ENCODE peak calls at places on chromosomes 7 and 10, in nine cellular contexts. S is hepatocyte, F is lower leg skin, Y is astrocyte of the spinal cord, Z is lower lobe of right lung, W is RWPE1, B is mucosa of descending colon, A is GM12865, N is AG09309. H is an unnamed sample.

GRCh38 chr10:87578799-87579401 is 74.2 kb downstream of the MINPP1 start:
- DNase-seq in S (peak), F (no peak), Y (no peak), Z (no peak), W (no peak), B (no peak), A (no peak), N (no peak), H (no peak)

GRCh38 chr10:7763929-7764328 is 23.9 kb downstream of the KIN start:
- DNase-seq in S (no peak), F (no peak), Y (no peak), Z (no peak), W (no peak), B (no peak), A (no peak), N (no peak), H (no peak)

GRCh38 chr7:106178593-106179134 is 66.6 kb upstream of the SYPL1 start:
- DNase-seq in S (peak), F (no peak), Y (peak), Z (no peak), W (peak), B (no peak), A (peak), N (no peak), H (peak)

GRCh38 chr7:106840342-106840741 is 24.7 kb upstream of the PIK3CG start:
- DNase-seq in S (no peak), F (no peak), Y (peak), Z (no peak), W (no peak), B (no peak), A (no peak), N (peak), H (no peak)

GRCh38 chr7:6558837-6559236 is 7.6 kb upstream of the GRID2IP start:
- DNase-seq in S (peak), F (no peak), Y (no peak), Z (no peak), W (peak), B (peak), A (peak), N (peak), H (peak)

GRCh38 chr7:40986351-40986873 is 716.5 kb downstream of the INHBA start:
- DNase-seq in S (peak), F (no peak), Y (peak), Z (no peak), W (no peak), B (no peak), A (no peak), N (peak), H (no peak)

GRCh38 chr10:19945275-19945674 is 129.0 kb downstream of the PLXDC2 start:
- DNase-seq in S (no peak), F (no peak), Y (no peak), Z (no peak), W (no peak), B (no peak), A (no peak), N (no peak), H (no peak)

GRCh38 chr7:151013728-151014497 is 10.4 kb downstream of the ATG9B start:
- DNase-seq in S (peak), F (no peak), Y (peak), Z (peak), W (no peak), B (peak), A (peak), N (no peak), H (no peak)

GRCh38 chr10:43137701-43137970 is 609 bp upstream of the CSGALNACT2 start:
- DNase-seq in S (peak), F (no peak), Y (peak), Z (peak), W (no peak), B (peak), A (peak), N (no peak), H (peak)

GRCh38 chr7:149587331-149587645 is 89.7 kb upstream of the ZNF746 start:
- DNase-seq in S (no peak), F (no peak), Y (no peak), Z (no peak), W (no peak), B (no peak), A (no peak), N (no peak), H (no peak)

GRCh38 chr7:11193131-11193867 is 219.6 kb downstream of the PHF14 start:
- DNase-seq in S (peak), F (no peak), Y (peak), Z (peak), W (no peak), B (peak), A (no peak), N (peak), H (no peak)

GRCh38 chr10:119238577-119238976 is 31.2 kb downstream of the GRK5 start:
- DNase-seq in S (no peak), F (no peak), Y (no peak), Z (no peak), W (no peak), B (no peak), A (no peak), N (no peak), H (no peak)

GRCh38 chr7:36923831-36924555 is 199.7 kb upstream of the AOAH start:
- DNase-seq in S (no peak), F (no peak), Y (no peak), Z (no peak), W (no peak), B (peak), A (no peak), N (no peak), H (no peak)

GRCh38 chr7:142338633-142339501 is 81.0 kb upstream of the PRSS58 start:
- DNase-seq in S (no peak), F (peak), Y (peak), Z (no peak), W (no peak), B (no peak), A (no peak), N (no peak), H (no peak)

GRCh38 chr7:68613405-68613804 is 984.9 kb upstream of the AUTS2 start:
- DNase-seq in S (no peak), F (no peak), Y (no peak), Z (no peak), W (no peak), B (no peak), A (no peak), N (no peak), H (no peak)

GRCh38 chr10:3312403-3312802 is 139.8 kb upstream of the PITRM1 start:
- DNase-seq in S (no peak), F (no peak), Y (no peak), Z (no peak), W (no peak), B (no peak), A (no peak), N (no peak), H (no peak)

GRCh38 chr7:127953966-127954365 is 77.3 kb downstream of the LRRC4 start:
- DNase-seq in S (no peak), F (no peak), Y (no peak), Z (no peak), W (no peak), B (no peak), A (no peak), N (no peak), H (no peak)

GRCh38 chr7:80977751-80978150 is 58.9 kb upstream of the SEMA3C start:
- DNase-seq in S (no peak), F (no peak), Y (no peak), Z (no peak), W (no peak), B (no peak), A (no peak), N (no peak), H (no peak)

GRCh38 chr10:61410353-61410752 is 42.8 kb downstream of the TMEM26 start:
- DNase-seq in S (no peak), F (no peak), Y (no peak), Z (no peak), W (no peak), B (no peak), A (peak), N (no peak), H (no peak)

GRCh38 chr7:142153400-142153799 is 41.9 kb downstream of the MGAM2 start:
- DNase-seq in S (peak), F (no peak), Y (no peak), Z (no peak), W (no peak), B (peak), A (peak), N (no peak), H (peak)

GRCh38 chr7:26340476-26341018 is 48.9 kb downstream of the SNX10 start:
- DNase-seq in S (no peak), F (no peak), Y (no peak), Z (no peak), W (no peak), B (no peak), A (no peak), N (no peak), H (no peak)

GRCh38 chr7:129821476-129821875 is 131.3 kb downstream of the UBE2H start:
- DNase-seq in S (no peak), F (no peak), Y (no peak), Z (no peak), W (no peak), B (no peak), A (no peak), N (no peak), H (no peak)

GRCh38 chr7:1325246-1325645 is 92.6 kb downstream of the UNCX start:
- DNase-seq in S (no peak), F (no peak), Y (no peak), Z (peak), W (no peak), B (no peak), A (no peak), N (no peak), H (no peak)

DNA sequence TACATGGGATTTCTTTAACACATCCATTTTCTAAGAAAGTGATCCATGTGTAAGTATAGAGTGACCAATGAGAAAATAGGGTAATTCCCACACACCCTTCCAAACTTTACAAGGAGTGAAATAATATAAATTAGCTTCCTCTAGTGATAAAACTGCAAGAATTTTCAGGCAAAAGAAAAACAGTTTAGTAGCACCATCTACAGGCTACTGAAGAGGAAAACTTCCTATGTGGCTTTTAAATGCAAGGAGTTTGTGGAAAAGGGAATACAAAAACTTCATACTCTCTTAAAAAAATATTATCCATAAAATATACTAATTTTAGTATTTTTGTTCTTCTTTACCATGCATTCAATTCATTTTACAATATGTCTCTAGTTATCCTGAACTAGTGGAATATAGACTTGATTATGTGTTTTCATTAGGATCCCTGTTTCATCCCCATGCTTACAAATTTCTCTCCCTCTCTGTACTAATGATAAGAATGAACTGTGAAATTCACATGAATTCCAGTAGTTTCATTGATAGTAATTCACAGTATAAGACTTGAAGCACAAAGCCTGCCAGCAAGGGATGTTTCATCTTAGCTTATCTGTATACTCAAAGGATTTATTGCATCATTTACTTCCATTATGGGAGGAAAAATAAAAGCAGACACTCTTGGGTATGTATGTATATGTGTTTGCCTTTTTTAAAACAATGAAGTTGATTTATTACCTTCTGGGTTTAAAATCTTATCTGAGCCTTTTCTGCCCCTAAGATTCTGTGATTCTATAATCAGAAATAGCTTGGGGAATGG is 442.9 kb downstream of the AUTS2 start:
- DNase-seq in S (peak), F (no peak), Y (peak), Z (no peak), W (no peak), B (no peak), A (no peak), N (no peak), H (no peak)
- TF ChIP-seq CTCF in S (peak), F (no peak), Y (peak), Z (peak), W (peak), B (no peak), A (no peak), N (peak), H (no peak)

DNA sequence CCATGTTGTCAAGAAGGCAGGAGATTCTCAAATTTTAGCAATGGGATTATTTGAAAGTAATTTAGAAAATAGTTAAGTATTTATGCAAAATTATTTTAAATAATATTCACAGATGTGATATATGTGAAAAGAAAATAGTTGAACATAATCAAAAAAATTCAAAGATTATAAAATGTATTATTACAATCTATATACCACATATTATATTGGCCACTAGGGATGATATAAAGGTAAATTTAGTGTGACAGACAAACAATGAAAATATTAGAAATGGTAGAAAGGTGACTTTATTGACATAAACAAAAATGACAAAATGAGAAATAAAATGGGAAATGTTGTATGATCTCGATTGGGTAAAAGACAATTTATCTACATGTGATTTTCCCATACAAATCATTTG is 385.5 kb downstream of the PCDH15 start:
- DNase-seq in S (no peak), F (no peak), Y (no peak), Z (no peak), W (no peak), B (no peak), A (no peak), N (no peak), H (no peak)
- TF ChIP-seq CTCF in S (no peak), F (no peak), Y (no peak), Z (no peak), W (no peak), B (no peak), A (no peak), N (no peak), H (no peak)

DNA sequence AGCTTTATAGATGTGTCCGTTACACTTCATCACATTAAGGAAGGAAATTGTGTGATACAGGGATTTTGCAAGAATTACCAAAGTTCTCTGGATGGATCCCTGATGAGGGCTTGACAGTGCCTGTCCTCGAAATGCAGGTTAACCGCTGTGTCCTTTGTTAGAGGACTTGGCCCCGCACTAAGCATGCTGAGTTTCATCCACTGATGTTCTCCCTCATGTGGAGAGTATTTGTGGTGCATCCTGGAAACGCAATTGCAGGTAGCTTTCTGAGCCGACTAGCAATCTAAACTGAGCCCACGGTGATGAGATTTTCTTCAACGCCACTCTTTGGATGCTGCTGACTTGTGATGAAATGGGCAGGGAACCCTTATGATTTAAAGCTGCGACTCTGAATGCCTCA is 71.9 kb upstream of the STK17A start:
- DNase-seq in S (no peak), F (no peak), Y (no peak), Z (no peak), W (no peak), B (no peak), A (no peak), N (no peak), H (no peak)
- TF ChIP-seq CTCF in S (no peak), F (no peak), Y (peak), Z (no peak), W (no peak), B (no peak), A (no peak), N (no peak), H (peak)

GRCh38 chr10:66586073-66586472 is 339.8 kb upstream of the LRRTM3 start:
- DNase-seq in S (peak), F (no peak), Y (peak), Z (no peak), W (no peak), B (peak), A (no peak), N (no peak), H (peak)
- TF ChIP-seq CTCF in S (peak), F (no peak), Y (peak), Z (no peak), W (no peak), B (no peak), A (no peak), N (no peak), H (no peak)

DNA sequence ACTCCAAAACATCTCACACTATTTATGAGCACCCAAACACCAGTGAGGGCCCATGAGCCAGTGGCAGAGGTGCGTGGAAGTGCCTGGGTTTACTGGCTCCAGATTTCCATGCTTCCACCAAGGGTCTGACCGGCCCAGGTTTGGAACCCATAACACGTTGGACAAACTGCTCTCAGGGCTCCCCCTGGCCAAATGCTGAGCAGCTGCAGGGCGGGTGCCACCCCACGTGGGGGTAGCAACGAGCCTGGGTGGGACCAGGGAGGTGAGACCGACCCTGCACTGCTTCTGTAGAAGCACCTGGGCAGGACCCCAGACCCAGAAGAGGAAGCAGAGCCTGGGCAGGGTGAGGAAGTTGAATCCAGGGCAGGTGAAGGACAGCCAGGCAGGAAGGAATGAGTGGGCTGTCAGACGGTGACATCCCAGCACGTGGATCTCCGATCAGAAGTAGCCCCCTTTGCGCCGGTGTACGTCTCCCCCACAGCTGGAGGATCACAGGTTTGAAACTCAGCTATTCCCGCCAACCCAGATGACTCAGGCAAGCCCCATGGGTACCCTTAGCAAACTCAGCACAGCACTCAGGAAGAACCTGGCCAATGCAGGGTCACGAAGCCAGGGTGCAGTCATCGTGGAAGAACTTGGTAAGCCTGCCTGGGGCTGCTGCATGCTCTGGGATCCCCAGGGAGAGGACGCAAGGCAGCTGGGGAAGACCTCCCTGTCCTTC is 100.4 kb upstream of the DDC start:
- DNase-seq in S (no peak), F (no peak), Y (peak), Z (no peak), W (no peak), B (no peak), A (no peak), N (no peak), H (no peak)
- TF ChIP-seq CTCF in S (no peak), F (no peak), Y (peak), Z (no peak), W (no peak), B (no peak), A (no peak), N (no peak), H (no peak)

DNA sequence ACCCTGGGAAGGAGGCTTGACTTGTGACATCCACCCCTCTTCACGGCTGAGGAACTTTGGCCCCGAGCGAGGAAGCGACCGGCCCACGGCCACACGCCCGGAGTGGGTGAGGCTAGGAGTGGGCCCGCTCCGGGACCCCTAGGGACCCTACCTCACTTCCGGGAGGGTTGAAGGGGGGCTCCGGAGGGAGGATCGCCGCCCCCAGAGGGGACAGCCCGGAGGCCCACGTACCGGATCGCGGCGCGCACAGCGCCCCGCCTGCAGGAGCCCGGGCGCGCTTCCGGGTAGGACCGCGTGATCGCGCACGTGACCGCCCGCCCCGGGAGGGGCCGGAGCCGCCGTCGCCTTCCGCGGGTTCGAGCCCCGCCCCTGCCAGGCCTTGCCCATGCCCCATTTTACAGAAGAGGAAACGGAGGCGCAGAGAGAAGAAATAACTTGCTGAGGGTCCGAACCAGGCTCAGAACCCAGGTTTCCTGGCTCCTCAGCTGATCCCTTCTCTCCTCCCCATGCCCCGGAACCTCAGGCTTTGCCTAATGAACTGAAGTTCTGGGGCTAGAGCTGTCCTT is at the start of gene HPS1:
- DNase-seq in S (peak), F (peak), Y (peak), Z (peak), W (peak), B (peak), A (peak), N (no peak), H (peak)
- TF ChIP-seq CTCF in S (no peak), F (peak), Y (no peak), Z (no peak), W (no peak), B (no peak), A (no peak), N (no peak), H (no peak)

GRCh38 chr10:102119417-102120141 is 589 bp downstream of the LDB1 start:
- DNase-seq in S (peak), F (peak), Y (peak), Z (peak), W (peak), B (peak), A (peak), N (no peak), H (no peak)

GRCh38 chr10:102115775-102116174 is 4.4 kb downstream of the LDB1 start:
- DNase-seq in S (no peak), F (no peak), Y (no peak), Z (no peak), W (no peak), B (no peak), A (no peak), N (no peak), H (no peak)

GRCh38 chr10:102118867-102119266 is 1.3 kb downstream of the LDB1 start:
- DNase-seq in S (no peak), F (no peak), Y (peak), Z (peak), W (no peak), B (peak), A (peak), N (no peak), H (no peak)

GRCh38 chr10:102114861-102115618 is 5.1 kb downstream of the LDB1 start:
- DNase-seq in S (peak), F (peak), Y (peak), Z (peak), W (peak), B (peak), A (peak), N (no peak), H (peak)

GRCh38 chr10:102117391-102118159 is 2.6 kb downstream of the LDB1 start:
- DNase-seq in S (peak), F (peak), Y (peak), Z (peak), W (no peak), B (peak), A (peak), N (no peak), H (peak)
- TF ChIP-seq CTCF in S (peak), F (no peak), Y (peak), Z (peak), W (no peak), B (no peak), A (no peak), N (peak), H (no peak)

GRCh38 chr7:137592232-137592896 is 248.8 kb upstream of the PTN start:
- DNase-seq in S (peak), F (peak), Y (peak), Z (no peak), W (peak), B (peak), A (peak), N (peak), H (peak)
- TF ChIP-seq CTCF in S (peak), F (no peak), Y (peak), Z (peak), W (peak), B (peak), A (peak), N (peak), H (peak)

GRCh38 chr7:100641860-100642533 is 645 bp upstream of the TFR2 start:
- DNase-seq in S (no peak), F (no peak), Y (no peak), Z (no peak), W (no peak), B (no peak), A (peak), N (no peak), H (no peak)
- TF ChIP-seq CTCF in S (no peak), F (no peak), Y (no peak), Z (no peak), W (no peak), B (no peak), A (no peak), N (no peak), H (no peak)